ENCODE peak calls at places on chromosomes 16 and 17, in five cellular contexts. One of them, this sample, is unnamed.

GRCh38 chr17:39676198-39676819 is 8.1 kb downstream of the PNMT start:
- DNase-seq in heart left ventricle: peak
- DNase-seq in HL-60: peak
- DNase-seq in cardiac muscle cell: peak
- DNase-seq in HCT116: no peak
- DNase-seq in this sample: peak

GRCh38 chr17:258045-258734 is 76.7 kb upstream of the DOC2B start:
- DNase-seq in heart left ventricle: peak
- DNase-seq in HL-60: no peak
- DNase-seq in cardiac muscle cell: no peak
- DNase-seq in HCT116: no peak
- DNase-seq in this sample: no peak

GRCh38 chr17:77439382-77440013 is 298.7 kb downstream of the SEC14L1 start:
- DNase-seq in heart left ventricle: no peak
- DNase-seq in HL-60: no peak
- DNase-seq in cardiac muscle cell: no peak
- DNase-seq in HCT116: no peak
- DNase-seq in this sample: peak

GRCh38 chr16:75000481-75001081 is 1.8 kb downstream of the ZNRF1 start:
- DNase-seq in heart left ventricle: no peak
- DNase-seq in HL-60: peak
- DNase-seq in cardiac muscle cell: peak
- DNase-seq in HCT116: no peak
- DNase-seq in this sample: peak

GRCh38 chr17:29613371-29613837 is 9.3 kb downstream of the CORO6 start:
- DNase-seq in heart left ventricle: peak
- DNase-seq in HL-60: peak
- DNase-seq in cardiac muscle cell: peak
- DNase-seq in HCT116: no peak
- DNase-seq in this sample: peak

GRCh38 chr16:81403601-81404391 is 40.8 kb upstream of the CMIP start:
- DNase-seq in heart left ventricle: peak
- DNase-seq in HL-60: peak
- DNase-seq in cardiac muscle cell: peak
- DNase-seq in HCT116: peak
- DNase-seq in this sample: peak

GRCh38 chr17:1785925-1786324 is 24.1 kb downstream of the SERPINF1 start:
- DNase-seq in heart left ventricle: no peak
- DNase-seq in HL-60: no peak
- DNase-seq in cardiac muscle cell: no peak
- DNase-seq in HCT116: no peak
- DNase-seq in this sample: peak

GRCh38 chr16:2663553-2664521 is 18.5 kb upstream of the KCTD5 start:
- DNase-seq in heart left ventricle: no peak
- DNase-seq in HL-60: no peak
- DNase-seq in cardiac muscle cell: no peak
- DNase-seq in HCT116: no peak
- DNase-seq in this sample: no peak

GRCh38 chr17:60416368-60416925 is 5.8 kb upstream of the CHCT1 start:
- DNase-seq in heart left ventricle: no peak
- DNase-seq in HL-60: no peak
- DNase-seq in cardiac muscle cell: no peak
- DNase-seq in HCT116: no peak
- DNase-seq in this sample: no peak

GRCh38 chr17:11240041-11240801 is 792 bp upstream of the SHISA6 start:
- DNase-seq in heart left ventricle: no peak
- DNase-seq in HL-60: no peak
- DNase-seq in cardiac muscle cell: peak
- DNase-seq in HCT116: no peak
- DNase-seq in this sample: peak

GRCh38 chr16:87206646-87207451 is 110.3 kb downstream of the C16orf95 start:
- DNase-seq in heart left ventricle: no peak
- DNase-seq in HL-60: no peak
- DNase-seq in cardiac muscle cell: no peak
- DNase-seq in HCT116: peak
- DNase-seq in this sample: peak

GRCh38 chr17:17749921-17750320 is 68.7 kb downstream of the RAI1 start:
- DNase-seq in heart left ventricle: no peak
- DNase-seq in HL-60: peak
- DNase-seq in cardiac muscle cell: peak
- DNase-seq in HCT116: peak
- DNase-seq in this sample: peak

GRCh38 chr16:12059216-12059769 is 82.8 kb downstream of the SNX29 start:
- DNase-seq in heart left ventricle: peak
- DNase-seq in HL-60: no peak
- DNase-seq in cardiac muscle cell: peak
- DNase-seq in HCT116: no peak
- DNase-seq in this sample: peak

GRCh38 chr16:57624044-57624688 is 4.3 kb upstream of the ADGRG1 start:
- DNase-seq in heart left ventricle: no peak
- DNase-seq in HL-60: no peak
- DNase-seq in cardiac muscle cell: no peak
- DNase-seq in HCT116: no peak
- DNase-seq in this sample: no peak

GRCh38 chr17:44796731-44797130 is 33.4 kb downstream of the GJC1 start:
- DNase-seq in heart left ventricle: no peak
- DNase-seq in HL-60: no peak
- DNase-seq in cardiac muscle cell: no peak
- DNase-seq in HCT116: no peak
- DNase-seq in this sample: peak

GRCh38 chr17:44795928-44796327 is 34.2 kb downstream of the GJC1 start:
- DNase-seq in heart left ventricle: no peak
- DNase-seq in HL-60: no peak
- DNase-seq in cardiac muscle cell: no peak
- DNase-seq in HCT116: no peak
- DNase-seq in this sample: no peak

GRCh38 chr17:44794699-44795413 is 35.2 kb downstream of the GJC1 start:
- DNase-seq in heart left ventricle: no peak
- DNase-seq in HL-60: peak
- DNase-seq in cardiac muscle cell: no peak
- DNase-seq in HCT116: peak
- DNase-seq in this sample: no peak

GRCh38 chr17:44793885-44794698 is 35.3 kb downstream of the ADAM11 start:
- DNase-seq in heart left ventricle: no peak
- DNase-seq in HL-60: no peak
- DNase-seq in cardiac muscle cell: no peak
- DNase-seq in HCT116: no peak
- DNase-seq in this sample: peak

DNA sequence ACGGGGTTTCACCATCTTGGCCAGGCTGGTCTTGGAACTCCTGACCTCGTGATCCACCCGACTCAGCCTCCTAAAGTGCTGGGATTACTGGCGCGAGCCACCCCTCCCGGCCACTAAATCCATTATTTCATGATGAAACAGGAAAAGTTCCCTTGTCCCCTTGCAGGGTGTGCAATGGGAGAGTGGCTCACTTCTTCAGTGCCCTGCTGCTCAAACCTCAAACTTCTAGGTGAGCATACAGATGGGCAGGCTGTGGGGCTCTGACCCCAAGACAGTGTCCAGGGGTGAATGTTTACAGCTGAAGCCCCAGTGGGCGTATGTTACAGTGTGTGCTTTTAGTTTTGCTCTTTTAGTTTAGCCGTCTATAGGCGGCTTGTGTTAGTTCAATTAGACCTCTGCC is 34.7 kb downstream of the GJC1 start:
- DNase-seq in heart left ventricle: no peak
- DNase-seq in HL-60: no peak
- DNase-seq in cardiac muscle cell: no peak
- DNase-seq in HCT116: no peak
- DNase-seq in this sample: no peak
- H3K4me3 ChIP-seq in heart left ventricle: no peak
- H3K4me3 ChIP-seq in HL-60: no peak
- H3K4me3 ChIP-seq in cardiac muscle cell: no peak
- H3K4me3 ChIP-seq in HCT116: no peak
- H3K4me3 ChIP-seq in this sample: no peak

DNA sequence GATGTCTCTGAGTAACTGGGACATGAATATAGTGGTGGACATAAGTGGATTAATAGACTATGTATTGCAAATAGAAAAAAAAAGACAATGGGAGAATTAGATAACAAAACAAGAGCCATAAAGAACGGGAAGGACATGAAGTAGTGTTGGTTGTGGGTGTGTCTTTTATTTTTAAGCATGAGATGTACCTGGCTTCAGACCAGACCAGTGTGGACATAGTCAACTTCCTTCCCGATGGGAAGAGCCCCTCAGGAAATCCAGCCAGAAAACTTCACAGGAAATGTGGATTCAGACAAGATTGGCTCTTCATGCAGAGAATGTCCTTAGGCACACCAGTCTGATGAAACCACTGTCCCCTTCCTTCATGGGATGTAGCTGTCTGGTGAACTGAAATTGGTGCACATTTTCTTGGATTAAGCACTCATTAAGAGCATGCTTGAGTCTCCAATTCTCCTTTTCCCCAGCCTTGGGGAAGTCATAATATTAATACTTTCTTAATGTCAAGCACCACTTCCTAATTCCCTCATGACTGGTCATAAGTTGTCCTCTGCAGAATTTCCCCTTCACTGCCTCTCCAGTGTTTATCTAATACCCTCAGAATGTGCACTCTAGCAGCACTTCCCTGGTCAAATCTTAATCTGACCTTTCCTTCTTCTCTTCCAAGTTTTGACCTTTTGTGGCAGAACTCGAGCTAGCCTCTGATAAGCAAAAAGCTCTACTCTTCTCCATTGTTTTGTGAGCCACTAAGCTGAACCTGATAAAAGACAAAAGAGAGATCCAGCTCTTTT is 350.6 kb upstream of the MAF start:
- DNase-seq in heart left ventricle: no peak
- DNase-seq in HL-60: no peak
- DNase-seq in cardiac muscle cell: no peak
- DNase-seq in HCT116: no peak
- DNase-seq in this sample: no peak
- H3K27ac ChIP-seq in heart left ventricle: no peak
- H3K27ac ChIP-seq in HL-60: no peak
- H3K27ac ChIP-seq in cardiac muscle cell: no peak
- H3K27ac ChIP-seq in HCT116: no peak
- H3K27ac ChIP-seq in this sample: no peak

DNA sequence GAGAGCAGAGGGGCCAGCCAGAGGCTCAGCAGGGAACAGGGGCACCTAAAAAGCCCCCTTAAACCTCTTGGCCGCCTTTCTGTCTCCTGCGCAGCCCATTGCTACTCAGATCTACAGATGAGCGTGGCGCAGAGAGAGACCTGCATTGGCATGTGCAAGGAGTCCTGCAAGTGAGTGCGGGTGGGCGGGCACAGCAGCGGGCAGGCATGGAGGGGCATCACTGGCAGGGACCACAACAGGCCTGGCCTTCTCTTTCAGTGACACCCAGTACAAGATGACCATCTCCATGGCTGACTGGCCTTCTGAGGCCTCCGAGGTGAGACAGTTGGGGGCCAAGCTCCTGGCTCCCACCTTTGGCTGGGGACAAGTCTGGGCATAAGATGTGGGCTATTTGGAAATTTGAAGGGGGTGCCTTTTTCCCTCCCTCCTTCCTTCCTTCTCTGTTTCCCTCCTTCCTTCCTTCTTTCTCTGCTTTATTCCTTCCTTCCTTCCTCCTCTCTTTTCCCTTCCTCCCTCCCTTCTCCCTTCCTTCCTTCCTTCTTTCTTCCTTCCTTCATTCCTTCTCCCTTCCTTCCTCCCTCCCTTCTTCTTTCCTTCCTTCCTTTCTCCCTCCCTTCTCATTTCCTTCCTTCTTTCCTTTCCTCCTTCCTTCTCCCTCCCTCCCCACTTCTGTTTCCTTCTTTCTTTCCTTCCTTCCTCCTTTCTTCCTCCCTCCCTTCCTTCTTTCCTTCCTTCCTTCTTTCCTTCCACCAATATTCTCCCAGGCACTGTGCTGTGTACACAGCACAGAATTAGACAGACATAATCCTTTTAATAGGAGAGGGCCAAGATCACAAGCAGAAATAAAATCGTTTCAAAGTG is 75.2 kb downstream of the SCNN1B start:
- DNase-seq in heart left ventricle: no peak
- DNase-seq in HL-60: no peak
- DNase-seq in cardiac muscle cell: no peak
- DNase-seq in HCT116: no peak
- DNase-seq in this sample: no peak
- H3K4me3 ChIP-seq in heart left ventricle: no peak
- H3K4me3 ChIP-seq in HL-60: no peak
- H3K4me3 ChIP-seq in cardiac muscle cell: no peak
- H3K4me3 ChIP-seq in HCT116: no peak
- H3K4me3 ChIP-seq in this sample: no peak

GRCh38 chr17:58517378-58517927 is 3.0 kb upstream of the MTMR4 start:
- DNase-seq in heart left ventricle: no peak
- DNase-seq in HL-60: no peak
- DNase-seq in cardiac muscle cell: no peak
- DNase-seq in HCT116: no peak
- DNase-seq in this sample: no peak
- H3K27ac ChIP-seq in heart left ventricle: peak
- H3K27ac ChIP-seq in HL-60: peak
- H3K27ac ChIP-seq in cardiac muscle cell: peak
- H3K27ac ChIP-seq in HCT116: peak
- H3K27ac ChIP-seq in this sample: peak

GRCh38 chr16:89701425-89702406 is at the start of gene SPATA2L:
- DNase-seq in heart left ventricle: peak
- DNase-seq in HL-60: peak
- DNase-seq in cardiac muscle cell: peak
- DNase-seq in HCT116: peak
- DNase-seq in this sample: peak

GRCh38 chr16:89700649-89701424 is 668 bp downstream of the SPATA2L start:
- DNase-seq in heart left ventricle: no peak
- DNase-seq in HL-60: peak
- DNase-seq in cardiac muscle cell: peak
- DNase-seq in HCT116: no peak
- DNase-seq in this sample: peak

GRCh38 chr16:89697161-89697615 is 4.3 kb downstream of the SPATA2L start:
- DNase-seq in heart left ventricle: no peak
- DNase-seq in HL-60: no peak
- DNase-seq in cardiac muscle cell: no peak
- DNase-seq in HCT116: no peak
- DNase-seq in this sample: peak

GRCh38 chr16:89697616-89698331 is 3.7 kb downstream of the SPATA2L start:
- DNase-seq in heart left ventricle: no peak
- DNase-seq in HL-60: no peak
- DNase-seq in cardiac muscle cell: no peak
- DNase-seq in HCT116: no peak
- DNase-seq in this sample: no peak

GRCh38 chr16:89700100-89700648 is 1.3 kb downstream of the SPATA2L start:
- DNase-seq in heart left ventricle: peak
- DNase-seq in HL-60: peak
- DNase-seq in cardiac muscle cell: peak
- DNase-seq in HCT116: peak
- DNase-seq in this sample: peak
- H3K4me3 ChIP-seq in heart left ventricle: peak
- H3K4me3 ChIP-seq in HL-60: peak
- H3K4me3 ChIP-seq in cardiac muscle cell: peak
- H3K4me3 ChIP-seq in HCT116: peak
- H3K4me3 ChIP-seq in this sample: peak